ENCODE peak calls at places on chromosomes 1 and 21, in six cellular contexts. S, D, C, X, T and F are unnamed samples.

GRCh38 chr1:44924835-44925464 is 61.4 kb downstream of the EIF2B3 start:
- DNase-seq in S (peak; percentile 95), C (peak; percentile 70), D (peak; percentile 93), T (peak; percentile 8), X (peak; percentile 18), F (peak; percentile 87)

GRCh38 chr1:21585037-21585436 is 75.8 kb downstream of the ALPL start:
- DNase-seq in X (no peak), C (no peak), T (no peak), D (peak; percentile 15), S (no peak), F (peak; percentile 8)

GRCh38 chr1:24374891-24375786 is 38.4 kb downstream of the STPG1 start:
- DNase-seq in S (peak; percentile 16), C (no peak), D (no peak), T (peak; percentile 51), X (no peak), F (peak; percentile 85)

GRCh38 chr1:19814681-19815503 is at the start of gene RNF186:
- DNase-seq in T (no peak), X (no peak), C (no peak), S (no peak), D (no peak), F (no peak)

GRCh38 chr1:227798078-227798802 is 17.2 kb upstream of the PRSS38 start:
- DNase-seq in C (no peak), T (no peak), S (no peak), X (no peak), D (no peak), F (no peak)

GRCh38 chr1:8163039-8163438 is 136.9 kb upstream of the ERRFI1 start:
- DNase-seq in S (no peak), X (no peak), D (no peak), C (no peak), T (no peak), F (no peak)

GRCh38 chr21:33396966-33397365 is 6.2 kb upstream of the IFNGR2 start:
- DNase-seq in X (no peak), D (no peak), C (peak; percentile 46), T (no peak), S (peak; percentile 82), F (peak; percentile 85)

GRCh38 chr1:9135145-9135836 is 6.4 kb upstream of the GPR157 start:
- DNase-seq in D (no peak), C (no peak), X (no peak), S (no peak), T (no peak), F (no peak)

GRCh38 chr21:42695324-42696025 is 42.1 kb downstream of the PDE9A start:
- DNase-seq in D (no peak), T (no peak), S (peak; percentile 55), X (no peak), C (peak; percentile 43), F (peak; percentile 68)

GRCh38 chr1:109192433-109192832 is 21.3 kb upstream of the SARS1 start:
- DNase-seq in T (no peak), D (peak; percentile 65), S (no peak), C (no peak), X (no peak), F (peak; percentile 21)

GRCh38 chr1:69967245-69967766 is 238.1 kb downstream of the LRRC40 start:
- DNase-seq in C (no peak), D (no peak), T (peak; percentile 28), S (no peak), X (no peak), F (no peak)

GRCh38 chr1:1079408-1080121 is 5.5 kb upstream of the RNF223 start:
- DNase-seq in T (peak; percentile 96), C (peak; percentile 91), X (peak; percentile 60), S (peak; percentile 90), D (peak; percentile 59), F (peak; percentile 84)

GRCh38 chr1:218478336-218478735 is 133.2 kb downstream of the TGFB2 start:
- DNase-seq in T (no peak), S (peak; percentile 20), C (no peak), D (no peak), X (no peak), F (no peak)

GRCh38 chr1:51855624-51856023 is 22.9 kb downstream of the NRDC start:
- DNase-seq in X (no peak), T (no peak), S (no peak), D (no peak), C (no peak), F (no peak)

GRCh38 chr1:59691261-59691660 is 123.5 kb upstream of the HOOK1 start:
- DNase-seq in T (no peak), D (no peak), S (no peak), C (no peak), X (no peak), F (no peak)

GRCh38 chr21:38806153-38806941 is 618 bp downstream of the ETS2 start:
- DNase-seq in S (no peak), C (no peak), T (no peak), D (no peak), X (no peak), F (peak; percentile 10)

GRCh38 chr21:45469273-45470086 is 64.5 kb downstream of the COL18A1 start:
- DNase-seq in X (no peak), D (no peak), C (no peak), S (no peak), T (no peak), F (no peak)

GRCh38 chr1:222994506-222995229 is 148.4 kb downstream of the TLR5 start:
- DNase-seq in T (no peak), X (no peak), D (peak; percentile 79), C (peak; percentile 58), S (peak; percentile 73), F (peak; percentile 74)

GRCh38 chr1:185420588-185421081 is 103.6 kb upstream of the IVNS1ABP start:
- DNase-seq in S (no peak), X (no peak), D (no peak), C (no peak), T (no peak), F (no peak)

GRCh38 chr21:39676054-39676771 is 63.5 kb downstream of the B3GALT5 start:
- DNase-seq in S (no peak), C (peak; percentile 85), X (no peak), D (no peak), T (no peak), F (peak; percentile 78)

GRCh38 chr1:31937300-31938183 is 626 bp downstream of the PTP4A2 start:
- DNase-seq in T (peak; percentile 46), D (peak; percentile 60), X (no peak), C (peak; percentile 56), S (peak; percentile 65), F (peak; percentile 63)

GRCh38 chr1:40450491-40451237 is 388 bp downstream of the ZFP69B start:
- DNase-seq in X (no peak), C (peak; percentile 68), D (peak; percentile 67), T (peak; percentile 18), S (peak; percentile 93), F (peak; percentile 96)

GRCh38 chr1:40454873-40455272 is 4.6 kb downstream of the ZFP69B start:
- DNase-seq in C (no peak), D (no peak), X (no peak), T (no peak), S (no peak), F (no peak)

GRCh38 chr1:40449684-40450490 is at the start of gene ZFP69B:
- DNase-seq in S (peak; percentile 92), T (peak; percentile 97), C (peak; percentile 89), D (peak; percentile 94), X (no peak), F (peak; percentile 91)

DNA sequence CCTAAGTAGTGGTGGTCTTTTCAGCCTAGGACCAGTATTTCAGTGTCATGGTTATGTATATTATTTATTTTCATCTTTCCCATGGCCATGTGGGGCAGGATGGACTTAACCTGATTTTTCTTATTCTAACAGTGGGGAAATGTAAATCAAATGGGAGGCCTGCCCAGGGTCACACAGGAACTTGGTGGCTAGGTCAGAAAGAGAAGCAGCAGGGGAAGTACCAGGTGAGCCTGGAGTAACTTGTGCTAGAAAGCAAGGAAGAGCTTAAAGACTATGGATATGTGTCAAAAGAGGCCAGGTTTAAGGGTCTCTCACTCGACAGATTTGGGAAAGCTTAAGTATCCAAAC is 936 bp downstream of the ZFP69B start:
- DNase-seq in S (no peak), C (no peak), D (no peak), X (no peak), T (no peak), F (no peak)
- H2AFZ ChIP-seq in S (peak overlapping the region; percentile 96), C (peak overlapping the region; percentile 95), D (peak overlapping the region; percentile 88), X (no peak overlapping the region), T (no peak overlapping the region), F (peak overlapping the region; percentile 76)

GRCh38 chr1:115041654-115042053 is 12.0 kb downstream of the TSHB start:
- DNase-seq in T (no peak), S (no peak), X (peak; percentile 46), D (no peak), C (peak; percentile 33), F (no peak)
- TF ChIP-seq CTCF in T (peak; percentile 65), S (peak; percentile 23), X (peak; percentile 55), D (peak; percentile 3), C (peak; percentile 62), F (no peak)

GRCh38 chr1:61504840-61505239 is 220.1 kb downstream of the TM2D1 start:
- DNase-seq in C (peak; percentile 87), T (no peak), S (peak; percentile 19), X (no peak), D (no peak), F (peak; percentile 28)

GRCh38 chr1:61506231-61506630 is 218.7 kb downstream of the TM2D1 start:
- DNase-seq in X (no peak), C (no peak), T (no peak), S (no peak), D (no peak), F (no peak)

GRCh38 chr1:61504305-61504704 is 220.6 kb downstream of the TM2D1 start:
- DNase-seq in X (no peak), T (no peak), S (no peak), D (no peak), C (no peak), F (no peak)

GRCh38 chr1:61502011-61502410 is 222.9 kb downstream of the TM2D1 start:
- DNase-seq in C (no peak), D (no peak), T (no peak), X (no peak), S (no peak), F (no peak)

DNA sequence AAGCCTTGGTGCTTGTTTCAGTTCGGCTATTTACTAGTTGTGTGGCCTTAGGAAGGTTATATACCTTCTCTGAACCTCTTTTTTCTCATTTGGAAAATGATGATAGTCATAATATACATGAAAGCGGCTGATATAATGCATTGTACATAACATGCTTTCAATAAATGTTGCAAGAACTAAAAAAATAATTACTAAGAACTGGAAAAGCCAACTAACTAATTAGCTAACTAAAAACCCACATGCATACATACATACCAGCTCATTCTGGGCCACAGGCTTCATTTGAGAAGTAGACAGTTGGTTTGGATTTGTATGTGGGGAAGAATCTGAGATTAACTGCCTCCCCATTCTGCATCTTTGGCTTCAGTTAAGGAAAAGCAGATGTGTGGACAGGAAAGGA is 218.0 kb downstream of the TM2D1 start:
- DNase-seq in X (no peak), D (no peak), C (no peak), S (no peak), T (no peak), F (no peak)
- H3K4me3 ChIP-seq in X (no peak overlapping the region), D (no peak overlapping the region), C (no peak overlapping the region), S (no peak overlapping the region), T (no peak overlapping the region), F (no peak overlapping the region)

DNA sequence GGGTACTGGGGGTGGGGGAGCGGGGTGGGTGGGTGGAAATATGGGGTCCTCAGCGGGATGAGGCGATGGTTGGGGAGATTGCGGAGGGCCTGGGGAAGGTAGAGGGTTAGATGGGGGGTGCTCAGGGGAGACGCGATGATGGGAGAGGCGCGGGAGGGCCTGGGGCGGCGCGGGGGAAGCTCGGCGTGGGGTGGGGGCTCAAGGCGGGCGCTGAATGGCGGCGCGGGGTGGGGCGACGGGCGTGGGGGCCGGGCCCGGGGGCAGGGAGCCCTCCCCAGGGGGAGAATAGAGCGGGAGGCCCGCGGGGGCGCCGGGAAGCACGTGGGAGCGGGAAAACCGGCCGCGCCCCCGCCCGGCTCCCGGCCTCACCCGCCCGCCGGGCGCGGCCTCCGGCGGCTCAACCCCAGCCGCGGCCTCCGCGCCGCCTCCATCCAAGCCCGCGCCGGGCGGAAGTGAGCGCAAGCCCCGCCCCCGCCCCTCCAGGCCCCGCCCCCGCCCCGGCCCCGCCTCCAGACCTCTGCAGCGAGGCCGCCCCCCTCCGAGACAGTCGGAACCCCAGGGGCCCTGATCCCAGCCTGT is at the start of gene FAAP20:
- DNase-seq in X (peak; percentile 26), T (no peak), S (peak; percentile 54), C (no peak), D (no peak), F (peak; percentile 53)
- H2AFZ ChIP-seq in X (peak within 1 kb of the TSS; percentile 61), T (peak within 1 kb of the TSS; percentile 79), S (peak within 1 kb of the TSS; percentile 97), C (peak within 1 kb of the TSS; percentile 70), D (peak within 1 kb of the TSS; percentile 95), F (peak within 1 kb of the TSS; percentile 58)